ENCODE peak calls at places on chromosomes 4 and X, in five cellular contexts. H, S, P, E and R are unnamed samples.
A peak's percentile ranks its signal among the peaks of the same experiment; 100 is the strongest.

GRCh38 chrX:107823456-107823855 is 2.2 kb upstream of the MID2 start:
- DNase-seq in E (peak; percentile 89), H (no peak), P (no peak), S (no peak), R (no peak)

GRCh38 chrX:118049713-118050112 is 66.9 kb downstream of the KLHL13 start:
- DNase-seq in H (no peak), E (no peak), S (no peak), P (no peak), R (no peak)

GRCh38 chr4:54100607-54101189 is 735 bp downstream of the GSX2 start:
- DNase-seq in E (no peak), S (no peak), P (no peak), H (no peak), R (no peak)

GRCh38 chr4:5638976-5639375 is 69.4 kb downstream of the EVC2 start:
- DNase-seq in P (no peak), H (no peak), E (no peak), S (no peak), R (no peak)

GRCh38 chr4:8176547-8177399 is 18.2 kb upstream of the ABLIM2 start:
- DNase-seq in S (no peak), H (peak; percentile 41), E (peak; percentile 76), P (no peak), R (peak; percentile 75)

GRCh38 chr4:146567396-146567795 is 45.7 kb upstream of the SLC10A7 start:
- DNase-seq in H (no peak), E (peak; percentile 59), P (no peak), S (no peak), R (no peak)

GRCh38 chr4:173169428-173170209 is 1.0 kb downstream of the GALNT7 start:
- DNase-seq in S (peak; percentile 58), P (peak; percentile 24), H (no peak), E (peak; percentile 63), R (no peak)

GRCh38 chr4:112509243-112510190 is 6.5 kb downstream of the NEUROG2 start:
- DNase-seq in P (no peak), S (no peak), H (no peak), E (no peak), R (no peak)

GRCh38 chr4:71487324-71487677 is 148.5 kb downstream of the SLC4A4 start:
- DNase-seq in S (peak; percentile 14), P (no peak), H (no peak), E (no peak), R (no peak)

GRCh38 chr4:165418116-165418515 is 39.3 kb downstream of the CPE start:
- DNase-seq in H (no peak), S (no peak), E (no peak), P (no peak), R (no peak)

GRCh38 chr4:139692300-139693012 is 26.8 kb downstream of the MGST2 start:
- DNase-seq in H (no peak), S (peak; percentile 27), E (no peak), P (no peak), R (no peak)
- TF ChIP-seq CTCF in H (peak; percentile 60), S (peak; percentile 30), E (peak; percentile 34), P (no peak), R (peak; percentile 20)

DNA sequence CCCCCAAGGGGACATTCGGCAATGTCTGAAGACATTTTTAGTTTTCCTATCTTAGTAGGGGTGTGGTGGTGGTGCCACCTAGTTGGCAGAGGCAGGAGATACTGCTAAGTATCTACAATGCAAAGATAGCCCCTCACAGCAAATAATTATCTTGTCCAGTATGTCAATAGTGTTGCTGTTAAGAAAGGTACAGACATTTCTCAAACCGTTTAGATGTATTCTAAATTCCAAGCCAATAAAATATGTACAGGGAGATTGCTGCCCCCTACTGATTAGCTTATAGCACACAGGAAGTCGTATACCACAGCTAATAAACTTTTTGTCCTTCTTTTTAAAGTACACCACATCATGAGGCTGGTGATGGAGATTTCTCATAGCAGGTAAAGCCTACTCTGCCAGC is 260.5 kb downstream of the TMA16 start:
- DNase-seq in P (no peak), S (no peak), H (no peak), E (no peak), R (no peak)
- TF ChIP-seq CTCF in P (no peak), S (no peak), H (peak; percentile 39), E (no peak), R (peak; percentile 14)

DNA sequence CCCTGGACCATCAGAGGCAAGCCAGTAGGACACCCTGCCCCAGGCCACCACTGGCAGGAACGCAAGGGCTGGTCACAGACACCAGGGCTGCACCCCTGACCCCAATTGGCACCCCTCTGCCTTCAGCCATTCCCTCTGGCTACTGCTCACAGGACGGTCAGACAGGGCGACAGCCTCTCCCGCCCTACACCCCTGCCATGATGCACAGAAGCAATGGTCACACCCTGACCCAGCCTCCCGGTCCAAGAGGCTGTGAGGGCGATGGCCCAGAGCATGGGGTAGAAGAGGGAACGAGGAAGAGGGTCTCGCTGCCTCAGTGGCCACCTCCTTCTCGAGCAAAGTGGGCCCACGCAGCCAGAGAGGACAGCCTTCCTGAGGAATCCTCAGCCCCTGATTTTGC is 143.5 kb downstream of the SOWAHB start:
- DNase-seq in S (no peak), P (no peak), E (no peak), H (no peak), R (no peak)
- TF ChIP-seq CTCF in S (no peak), P (no peak), E (no peak), H (no peak), R (no peak)

GRCh38 chr4:34974313-34974680 is 1270.0 kb downstream of the ARAP2 start:
- DNase-seq in H (no peak), S (no peak), P (no peak), E (no peak), R (no peak)

GRCh38 chr4:34972189-34972588 is 1272.1 kb downstream of the ARAP2 start:
- DNase-seq in S (no peak), E (no peak), H (no peak), P (no peak), R (no peak)

GRCh38 chr4:34973632-34974312 is 1270.5 kb downstream of the ARAP2 start:
- DNase-seq in H (no peak), E (no peak), P (no peak), S (no peak), R (no peak)
- TF ChIP-seq CTCF in H (no peak), E (no peak), P (no peak), S (no peak), R (no peak)

DNA sequence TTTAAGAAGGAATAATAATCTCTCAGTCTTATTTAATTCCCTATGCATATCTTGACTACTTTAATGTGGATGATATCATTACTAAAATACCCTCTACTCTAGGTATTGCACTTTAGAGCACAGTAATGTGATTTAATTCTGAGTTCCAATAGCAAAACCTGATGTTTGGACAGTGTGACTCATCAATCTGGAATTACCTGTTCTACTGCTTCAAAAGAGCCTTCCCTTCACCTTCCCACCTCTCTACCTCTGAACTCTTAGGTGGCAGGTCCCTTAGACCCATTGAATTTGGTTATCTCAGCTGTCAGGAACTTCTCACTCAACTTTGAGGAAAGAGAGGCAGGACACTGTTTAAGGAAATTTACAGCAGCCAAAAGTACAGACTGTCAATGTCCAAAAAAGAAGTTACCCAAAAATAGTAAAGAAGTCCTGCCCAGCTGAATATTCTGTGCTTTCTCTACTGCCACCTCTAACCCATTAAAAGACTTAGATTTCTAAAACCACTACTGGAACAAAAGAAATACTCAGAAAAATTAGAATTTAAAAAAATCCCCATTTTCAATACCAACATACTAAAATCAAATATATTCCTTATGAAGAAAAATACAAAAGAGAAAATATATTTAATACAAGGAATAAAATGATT is 123.1 kb upstream of the GPM6A start:
- DNase-seq in H (no peak), E (no peak), S (no peak), P (no peak), R (no peak)
- TF ChIP-seq CTCF in H (no peak), E (no peak), S (no peak), P (no peak), R (no peak)

DNA sequence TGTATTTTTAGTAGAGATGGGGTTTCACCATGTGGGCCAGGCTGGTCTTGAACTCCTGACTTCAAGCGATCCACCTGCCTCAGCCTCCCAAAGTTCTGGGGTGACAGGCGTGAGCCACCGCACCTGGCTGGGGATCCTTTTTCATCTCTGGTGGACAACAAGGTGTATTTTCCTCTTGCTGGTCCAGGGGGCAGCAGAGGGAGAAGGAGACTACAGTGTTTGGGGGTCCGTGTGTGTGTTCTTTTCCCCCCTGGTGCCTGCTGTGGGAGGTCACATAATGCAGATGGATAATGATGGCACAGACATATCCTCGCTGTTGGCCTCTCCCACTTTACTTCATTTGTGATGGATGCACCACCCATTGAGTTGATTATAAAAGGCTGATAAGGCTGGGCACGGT is 39.0 kb upstream of the CD99 start:
- DNase-seq in H (no peak), S (no peak), P (no peak), E (no peak), R (no peak)
- TF ChIP-seq CTCF in H (peak; percentile 58), S (no peak), P (no peak), E (peak; percentile 30), R (peak; percentile 18)

DNA sequence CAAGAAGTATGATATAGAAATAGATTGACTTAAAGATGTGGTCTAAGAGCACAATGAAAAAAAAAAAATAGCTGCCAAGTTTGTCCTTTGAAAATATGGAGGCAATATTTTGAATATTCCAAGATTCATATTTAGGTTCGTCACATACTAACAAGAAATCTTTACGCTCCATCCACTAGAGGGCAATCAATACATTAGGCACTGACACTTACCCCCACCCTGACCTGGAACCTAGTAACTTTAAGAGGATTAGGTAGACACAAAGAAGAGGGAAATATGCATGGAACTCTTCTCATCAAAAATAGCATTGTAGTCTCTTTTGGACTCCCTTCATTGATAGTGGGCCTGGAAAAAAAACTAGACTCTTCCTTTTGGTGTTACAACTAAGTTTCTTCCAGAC is 1108.1 kb downstream of the PCDH19 start:
- DNase-seq in S (no peak), H (no peak), P (no peak), E (peak; percentile 0), R (no peak)
- TF ChIP-seq CTCF in S (no peak), H (peak; percentile 41), P (no peak), E (no peak), R (peak; percentile 48)

GRCh38 chrX:134177527-134177926 is 59.5 kb upstream of the CCDC160 start:
- DNase-seq in E (no peak), H (no peak), P (no peak), S (no peak), R (no peak)
- TF ChIP-seq CTCF in E (no peak), H (no peak), P (no peak), S (no peak), R (no peak)